ENCODE peak calls at places on chromosomes 4 and X, in four cellular contexts. I is GM12878, J is K562, P is HepG2. F is an unnamed sample.

GRCh38 chr4:76504613-76505465 is 69.8 kb downstream of the SHROOM3 start:
- DNase-seq in J (peak), I (no peak), P (peak), F (no peak)

GRCh38 chr4:75561789-75562188 is 5.9 kb downstream of the ODAPH start:
- DNase-seq in I (no peak), P (no peak), J (peak), F (no peak)

GRCh38 chr4:42630908-42631307 is 26.0 kb downstream of the ATP8A1 start:
- DNase-seq in I (no peak), J (no peak), P (no peak), F (no peak)

GRCh38 chrX:646228-646495 is 15.6 kb downstream of the SHOX start:
- DNase-seq in J (no peak), P (no peak), I (no peak), F (no peak)

GRCh38 chrX:136170109-136170800 is 22.9 kb downstream of the FHL1 start:
- DNase-seq in I (no peak), P (no peak), J (no peak), F (no peak)

GRCh38 chrX:94830717-94831116 is 1156.7 kb downstream of the FAM133A start:
- DNase-seq in P (no peak), I (no peak), J (no peak), F (no peak)

GRCh38 chr4:3392319-3392718 is 49.4 kb upstream of the HGFAC start:
- DNase-seq in I (no peak), P (no peak), J (no peak), F (no peak)

GRCh38 chr4:153114771-153115321 is 89.4 kb upstream of the TRIM2 start:
- DNase-seq in J (no peak), P (no peak), I (no peak), F (no peak)

GRCh38 chrX:39361736-39362135 is 560.5 kb downstream of the MID1IP1 start:
- DNase-seq in J (no peak), P (no peak), I (no peak), F (no peak)

GRCh38 chr4:140637836-140638235 is 69.1 kb upstream of the UCP1 start:
- DNase-seq in J (peak), I (no peak), P (peak), F (peak)

GRCh38 chr4:124515591-124515990 is 196.9 kb downstream of the ANKRD50 start:
- DNase-seq in P (no peak), I (no peak), J (peak), F (no peak)
- TF ChIP-seq TCF7 in P (no peak), I (no peak), J (no peak), F (no peak)

GRCh38 chr4:2268357-2269205 is 6.7 kb upstream of the MXD4 start:
- DNase-seq in I (no peak), J (no peak), P (no peak), F (no peak)

GRCh38 chr4:2267841-2268240 is 5.9 kb upstream of the MXD4 start:
- DNase-seq in J (no peak), P (no peak), I (no peak), F (no peak)

GRCh38 chr4:2270341-2271165 is 8.6 kb upstream of the MXD4 start:
- DNase-seq in P (no peak), J (no peak), I (no peak), F (no peak)

GRCh38 chr4:2269618-2270163 is 7.8 kb upstream of the MXD4 start:
- DNase-seq in P (no peak), I (no peak), J (no peak), F (no peak)

GRCh38 chr4:2269206-2269531 is 7.3 kb upstream of the MXD4 start:
- DNase-seq in P (no peak), J (no peak), I (no peak), F (peak)
- TF ChIP-seq TCF7 in P (no peak), J (no peak), I (no peak), F (no peak)

GRCh38 chr4:26515936-26516335 is 25.7 kb upstream of the CCKAR start:
- DNase-seq in P (no peak), I (no peak), J (no peak), F (no peak)
- TF ChIP-seq TCF7 in P (no peak), I (no peak), J (no peak), F (no peak)

DNA sequence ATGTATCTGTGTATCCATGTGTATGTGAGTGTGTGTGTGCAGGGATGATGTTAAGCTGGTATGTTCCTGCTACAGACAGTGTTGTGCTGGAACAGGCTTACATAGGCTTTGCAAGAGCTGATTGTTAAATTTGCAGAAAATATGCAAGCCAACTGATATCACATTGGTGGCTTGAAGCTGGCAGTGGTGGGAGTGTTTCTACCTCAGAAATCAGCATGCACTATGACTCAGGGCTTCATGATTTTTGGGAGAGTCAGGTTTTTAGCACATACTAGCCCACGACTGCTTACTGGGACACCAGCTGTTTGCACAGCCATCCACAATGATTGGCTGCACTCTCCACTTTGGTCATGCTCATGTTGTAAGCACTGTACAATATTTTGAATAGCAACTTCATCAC is 261.8 kb downstream of the DHX15 start:
- DNase-seq in I (no peak), P (no peak), J (no peak), F (no peak)
- TF ChIP-seq TCF7 in I (no peak), P (no peak), J (no peak), F (no peak)

GRCh38 chr4:84809946-84810345 is 156.5 kb downstream of the WDFY3 start:
- DNase-seq in I (no peak), J (no peak), P (no peak), F (no peak)

GRCh38 chr4:84808332-84808731 is 158.2 kb downstream of the WDFY3 start:
- DNase-seq in P (no peak), I (no peak), J (no peak), F (no peak)

GRCh38 chr4:84814100-84814750 is 152.3 kb downstream of the WDFY3 start:
- DNase-seq in I (no peak), J (peak), P (peak), F (no peak)
- TF ChIP-seq TCF7 in I (no peak), J (no peak), P (no peak), F (no peak)

GRCh38 chrX:114152801-114153200 is 431.1 kb upstream of the HTR2C start:
- DNase-seq in J (no peak), I (no peak), P (no peak), F (no peak)

DNA sequence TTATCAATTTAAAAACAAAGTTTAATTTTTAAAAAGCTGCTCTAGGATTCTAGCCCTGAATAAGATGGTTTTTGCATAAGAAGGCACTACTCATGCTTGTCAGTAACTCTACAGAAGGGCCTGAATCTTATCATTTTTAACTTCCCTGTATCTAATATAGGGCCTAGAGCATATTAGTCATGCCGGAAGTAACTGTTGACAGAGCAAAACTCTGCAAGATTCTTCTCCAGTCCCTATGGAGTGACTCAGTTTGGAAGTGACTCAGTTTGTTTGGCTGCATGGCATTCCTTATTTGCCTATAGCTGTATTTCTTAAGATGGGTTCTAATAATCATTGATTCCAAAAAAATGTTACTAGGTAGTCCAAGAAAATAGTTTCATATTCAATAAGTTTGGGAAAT is 431.8 kb upstream of the HTR2C start:
- DNase-seq in J (peak), P (peak), I (no peak), F (no peak)
- TF ChIP-seq TCF7 in J (no peak), P (no peak), I (no peak), F (no peak)

GRCh38 chr4:73895201-73896177 is 26.3 kb downstream of the CXCL1 start:
- DNase-seq in J (no peak), P (no peak), I (no peak), F (no peak)
- TF ChIP-seq TCF7 in J (no peak), P (no peak), I (no peak), F (no peak)

GRCh38 chr4:158122501-158122900 is 50.3 kb downstream of the GASK1B start:
- DNase-seq in P (no peak), I (no peak), J (no peak), F (no peak)
- TF ChIP-seq TCF7 in P (no peak), I (no peak), J (no peak), F (no peak)

GRCh38 chrX:154378059-154378798 is 866 bp upstream of the EMD start:
- DNase-seq in J (peak), I (no peak), P (no peak), F (peak)
- TF ChIP-seq TCF7 in J (no peak), I (no peak), P (no peak), F (no peak)

GRCh38 chr4:36734296-36734695 is 452.9 kb downstream of the DTHD1 start:
- DNase-seq in P (no peak), I (no peak), J (no peak), F (no peak)

GRCh38 chr4:36737691-36738090 is 456.3 kb downstream of the DTHD1 start:
- DNase-seq in I (no peak), J (no peak), P (no peak), F (no peak)
- TF ChIP-seq TCF7 in I (no peak), J (no peak), P (no peak), F (no peak)

F was measured in WTC11.